ENCODE peak calls at places on chromosomes 5 and 9, in four cellular contexts. N, U, F and Q are unnamed samples.

GRCh38 chr5:143979044-143979690 is 167.2 kb downstream of the HMHB1 start:
- DNase-seq in U (no peak), F (no peak), N (peak), Q (no peak)

GRCh38 chr5:156473271-156473935 is 146.4 kb downstream of the SGCD start:
- DNase-seq in U (no peak), F (no peak), N (no peak), Q (no peak)

GRCh38 chr5:159451197-159452052 is 121.1 kb upstream of the IL12B start:
- DNase-seq in U (peak), F (peak), N (no peak), Q (no peak)

GRCh38 chr5:141713616-141714309 is 31.7 kb upstream of the ARAP3 start:
- DNase-seq in U (no peak), N (no peak), F (no peak), Q (no peak)

GRCh38 chr9:95167998-95168397 is 149.5 kb downstream of the FANCC start:
- DNase-seq in F (peak), N (peak), U (peak), Q (no peak)

GRCh38 chr5:5770825-5771224 is 348.3 kb downstream of the ICE1 start:
- DNase-seq in U (no peak), N (no peak), F (no peak), Q (no peak)

GRCh38 chr9:132507670-132508469 is 74.5 kb upstream of the BARHL1 start:
- DNase-seq in F (peak), U (peak), N (peak), Q (peak)

GRCh38 chr9:1877951-1878350 is 137.2 kb upstream of the SMARCA2 start:
- DNase-seq in F (no peak), U (no peak), N (no peak), Q (no peak)

GRCh38 chr9:135258461-135258860 is 171.0 kb downstream of the OLFM1 start:
- DNase-seq in U (no peak), N (no peak), F (no peak), Q (no peak)

GRCh38 chr5:63351164-63351563 is 611.1 kb downstream of the HTR1A start:
- DNase-seq in N (no peak), U (peak), F (no peak), Q (no peak)

GRCh38 chr5:168712280-168712924 is 133.2 kb upstream of the PANK3 start:
- DNase-seq in U (peak), N (no peak), F (peak), Q (no peak)

GRCh38 chr5:120419110-120419509 is 45.0 kb upstream of the PRR16 start:
- DNase-seq in U (no peak), N (no peak), F (no peak), Q (no peak)

GRCh38 chr9:74133921-74134320 is 363.2 kb upstream of the RORB start:
- DNase-seq in N (no peak), U (no peak), F (no peak), Q (no peak)

GRCh38 chr5:89827388-89827787 is 582.2 kb downstream of the CETN3 start:
- DNase-seq in U (no peak), N (no peak), F (no peak), Q (no peak)

GRCh38 chr5:33588654-33589372 is 148.0 kb downstream of the TARS1 start:
- DNase-seq in F (no peak), U (no peak), N (peak), Q (no peak)

GRCh38 chr5:128101676-128102075 is 18.1 kb downstream of the SLC12A2 start:
- DNase-seq in U (no peak), N (no peak), F (no peak), Q (no peak)

GRCh38 chr5:34717426-34718327 is 61.5 kb downstream of the RAI14 start:
- DNase-seq in F (peak), U (peak), N (no peak), Q (no peak)

GRCh38 chr9:122453677-122454135 is 24.0 kb downstream of the OR1J1 start:
- DNase-seq in F (no peak), U (no peak), N (no peak), Q (no peak)

GRCh38 chr5:83251849-83252248 is 174.5 kb downstream of the XRCC4 start:
- DNase-seq in N (no peak), U (no peak), F (no peak), Q (no peak)

GRCh38 chr5:32506809-32507208 is 62.3 kb upstream of the ZFR start:
- DNase-seq in N (no peak), U (peak), F (peak), Q (no peak)

GRCh38 chr9:22029231-22029630 is 20.1 kb upstream of the CDKN2B start:
- DNase-seq in U (no peak), F (no peak), N (no peak), Q (no peak)

GRCh38 chr9:116275418-116276295 is 122.1 kb downstream of the PAPPA start:
- DNase-seq in U (no peak), F (no peak), N (no peak), Q (no peak)

GRCh38 chr5:10666531-10667305 is 94.3 kb downstream of the DAP start:
- DNase-seq in U (no peak), N (no peak), F (no peak), Q (no peak)

GRCh38 chr5:34762321-34762871 is 76.6 kb upstream of the TTC23L start:
- DNase-seq in F (peak), U (peak), N (no peak), Q (no peak)

GRCh38 chr9:124733964-124734740 is 37.0 kb downstream of the NR6A1 start:
- DNase-seq in F (no peak), U (no peak), N (no peak), Q (no peak)

GRCh38 chr5:172150514-172151425 is 37.3 kb downstream of the STK10 start:
- DNase-seq in N (peak), F (no peak), U (no peak), Q (no peak)

GRCh38 chr5:36897616-36898015 is 21.0 kb downstream of the NIPBL start:
- DNase-seq in U (no peak), F (no peak), N (no peak), Q (no peak)

GRCh38 chr9:74205071-74205470 is 292.1 kb upstream of the RORB start:
- DNase-seq in U (no peak), F (no peak), N (no peak), Q (no peak)

GRCh38 chr9:77896269-77897245 is 135.1 kb downstream of the GNAQ start:
- DNase-seq in N (no peak), F (no peak), U (no peak), Q (no peak)

GRCh38 chr9:81605154-81605670 is 84.1 kb downstream of the TLE1 start:
- DNase-seq in F (no peak), U (no peak), N (no peak), Q (no peak)